ENCODE peak calls at places on chromosomes 12 and 14, in eight cellular contexts. F is lung, Y is left ventricle myocardium inferior, H is heart left ventricle, Q is tibial nerve, L is colonic mucosa, S is upper lobe of left lung, E is thoracic aorta. G is an unnamed sample. For H3K4me1, the result is how much of the 10 kb centered on the place peaks cover.

GRCh38 chr12:92585106-92585775 is 117.5 kb upstream of the PLEKHG7 start:
- DNase-seq in F (no peak), Y (no peak), H (no peak), Q (no peak), L (no peak), S (no peak), E (no peak), G (no peak)

GRCh38 chr12:84757978-84758377 is 154.6 kb downstream of the SLC6A15 start:
- DNase-seq in F (no peak), Y (no peak), H (no peak), Q (no peak), L (no peak), S (no peak), E (no peak), G (no peak)

GRCh38 chr14:99603471-99603933 is 505 bp downstream of the CCDC85C start:
- DNase-seq in F (no peak), Y (no peak), H (no peak), Q (no peak), L (no peak), S (no peak), E (no peak), G (no peak)

GRCh38 chr12:105721051-105721825 is 390.7 kb downstream of the C12orf75 start:
- DNase-seq in F (no peak), Y (no peak), H (no peak), Q (no peak), L (no peak), S (no peak), E (no peak), G (no peak)

GRCh38 chr12:8637666-8638065 is 25.0 kb downstream of the MFAP5 start:
- DNase-seq in F (no peak), Y (no peak), H (no peak), Q (no peak), L (no peak), S (no peak), E (no peak), G (no peak)

GRCh38 chr14:99626041-99626648 is 18.8 kb upstream of the HHIPL1 start:
- DNase-seq in F (no peak), Y (no peak), H (no peak), Q (no peak), L (no peak), S (no peak), E (no peak), G (no peak)

GRCh38 chr12:90090929-90091651 is 382.5 kb upstream of the ATP2B1 start:
- DNase-seq in F (peak), Y (no peak), H (peak), Q (no peak), L (peak), S (peak), E (peak), G (peak)

GRCh38 chr14:88870777-88871176 is 46.3 kb downstream of the TTC8 start:
- DNase-seq in F (no peak), Y (no peak), H (no peak), Q (no peak), L (no peak), S (no peak), E (no peak), G (no peak)

GRCh38 chr14:100037351-100037750 is 27.9 kb upstream of the EVL start:
- DNase-seq in F (no peak), Y (no peak), H (no peak), Q (no peak), L (no peak), S (no peak), E (no peak), G (no peak)

GRCh38 chr14:81211844-81212243 is 8.9 kb downstream of the GTF2A1 start:
- DNase-seq in F (no peak), Y (peak), H (no peak), Q (no peak), L (no peak), S (peak), E (no peak), G (peak)

GRCh38 chr12:62722971-62723680 is 211.8 kb downstream of the PPM1H start:
- DNase-seq in F (no peak), Y (no peak), H (no peak), Q (no peak), L (no peak), S (no peak), E (no peak), G (no peak)

GRCh38 chr12:26822051-26822450 is 10.9 kb downstream of the ITPR2 start:
- DNase-seq in F (no peak), Y (no peak), H (no peak), Q (no peak), L (no peak), S (no peak), E (no peak), G (no peak)

GRCh38 chr12:32051511-32052299 is 54.9 kb upstream of the BICD1 start:
- DNase-seq in F (no peak), Y (no peak), H (no peak), Q (no peak), L (no peak), S (no peak), E (no peak), G (no peak)

GRCh38 chr14:98953544-98954346 is 318.3 kb downstream of the BCL11B start:
- DNase-seq in F (peak), Y (no peak), H (peak), Q (peak), L (peak), S (peak), E (peak), G (peak)

GRCh38 chr12:132411457-132411856 is 78.5 kb upstream of the FBRSL1 start:
- DNase-seq in F (no peak), Y (no peak), H (no peak), Q (no peak), L (no peak), S (no peak), E (no peak), G (no peak)

GRCh38 chr14:33675415-33676130 is 275.3 kb downstream of the EGLN3 start:
- DNase-seq in F (no peak), Y (no peak), H (no peak), Q (no peak), L (no peak), S (no peak), E (no peak), G (no peak)

GRCh38 chr14:58078068-58078467 is 73.9 kb downstream of the ARMH4 start:
- DNase-seq in F (no peak), Y (no peak), H (no peak), Q (no peak), L (no peak), S (no peak), E (no peak), G (no peak)

GRCh38 chr12:105084251-105085250 is at the start of gene ALDH1L2:
- DNase-seq in F (peak), Y (peak), H (peak), Q (peak), L (peak), S (peak), E (peak), G (peak)

GRCh38 chr12:105076098-105076497 is 8.2 kb downstream of the ALDH1L2 start:
- DNase-seq in F (no peak), Y (no peak), H (no peak), Q (no peak), L (no peak), S (no peak), E (no peak), G (no peak)

GRCh38 chr12:34390846-34391700 is 368.8 kb downstream of the ALG10 start:
- DNase-seq in F (no peak), Y (peak), H (peak), Q (no peak), L (no peak), S (no peak), E (no peak), G (peak)

GRCh38 chr12:467591-467990 is 7.9 kb downstream of the B4GALNT3 start:
- DNase-seq in F (no peak), Y (no peak), H (no peak), Q (no peak), L (no peak), S (no peak), E (no peak), G (no peak)

GRCh38 chr12:101552277-101552676 is 42.5 kb upstream of the MYBPC1 start:
- DNase-seq in F (peak), Y (no peak), H (no peak), Q (no peak), L (no peak), S (peak), E (no peak), G (peak)

GRCh38 chr12:53700567-53700966 is 24.7 kb upstream of the ATP5MC2 start:
- DNase-seq in F (no peak), Y (no peak), H (no peak), Q (no peak), L (no peak), S (no peak), E (no peak), G (no peak)

GRCh38 chr14:103160321-103161053 is 37.2 kb downstream of the TNFAIP2 start:
- DNase-seq in F (no peak), Y (no peak), H (no peak), Q (no peak), L (no peak), S (no peak), E (no peak), G (no peak)

GRCh38 chr12:3552726-3553045 is 61.7 kb downstream of the PRMT8 start:
- DNase-seq in F (no peak), Y (peak), H (peak), Q (no peak), L (no peak), S (no peak), E (no peak), G (no peak)

GRCh38 chr12:64618953-64619590 is 8.8 kb downstream of the RASSF3 start:
- DNase-seq in F (no peak), Y (no peak), H (no peak), Q (no peak), L (no peak), S (no peak), E (no peak), G (no peak)

GRCh38 chr12:122090759-122091535 is 12.4 kb downstream of the MLXIP start:
- DNase-seq in F (no peak), Y (no peak), H (no peak), Q (no peak), L (peak), S (peak), E (no peak), G (peak)

GRCh38 chr14:103744621-103745395 is 29.2 kb downstream of the ZFYVE21 start:
- DNase-seq in F (no peak), Y (no peak), H (no peak), Q (no peak), L (no peak), S (no peak), E (no peak), G (no peak)

GRCh38 chr12:18696971-18697602 is 40.7 kb downstream of the PLCZ1 start:
- DNase-seq in F (no peak), Y (no peak), H (no peak), Q (no peak), L (no peak), S (no peak), E (no peak), G (no peak)

GRCh38 chr12:53750812-53751335 is 905 bp downstream of the CISTR start:
- DNase-seq in F (no peak), Y (peak), H (no peak), Q (no peak), L (no peak), S (no peak), E (no peak), G (peak)

GRCh38 chr12:85279449-85280137 is 427 bp upstream of the ALX1 start:
- DNase-seq in F (no peak), Y (peak), H (no peak), Q (no peak), L (no peak), S (no peak), E (no peak), G (no peak)

GRCh38 chr12:27969901-27970390 is 2.6 kb downstream of the PTHLH start:
- DNase-seq in F (peak), Y (peak), H (peak), Q (peak), L (peak), S (no peak), E (no peak), G (peak)

GRCh38 chr12:27970391-27970980 is 2.0 kb downstream of the PTHLH start:
- DNase-seq in F (no peak), Y (no peak), H (peak), Q (no peak), L (no peak), S (no peak), E (no peak), G (peak)

GRCh38 chr12:27971606-27972005 is 927 bp downstream of the PTHLH start:
- DNase-seq in F (no peak), Y (no peak), H (no peak), Q (no peak), L (no peak), S (no peak), E (no peak), G (no peak)

GRCh38 chr12:27972721-27973120 is at the start of gene PTHLH:
- DNase-seq in F (no peak), Y (no peak), H (no peak), Q (no peak), L (no peak), S (no peak), E (no peak), G (no peak)

GRCh38 chr12:27970981-27971489 is 1.5 kb downstream of the PTHLH start:
- DNase-seq in F (no peak), Y (no peak), H (no peak), Q (no peak), L (no peak), S (no peak), E (no peak), G (no peak)
- H3K4me3 ChIP-seq in F (no peak), Y (peak), H (peak), Q (no peak), L (peak), S (no peak), E (peak), G (peak)

GRCh38 chr14:104786091-104786586 is 9.4 kb downstream of the AKT1 start:
- DNase-seq in F (no peak), Y (no peak), H (peak), Q (no peak), L (no peak), S (no peak), E (no peak), G (no peak)
- H3K4me1 ChIP-seq in F (under half), Y (half or more), H (under half), Q (under half), L (under half), S (half or more), E (half or more), G (under half)

DNA sequence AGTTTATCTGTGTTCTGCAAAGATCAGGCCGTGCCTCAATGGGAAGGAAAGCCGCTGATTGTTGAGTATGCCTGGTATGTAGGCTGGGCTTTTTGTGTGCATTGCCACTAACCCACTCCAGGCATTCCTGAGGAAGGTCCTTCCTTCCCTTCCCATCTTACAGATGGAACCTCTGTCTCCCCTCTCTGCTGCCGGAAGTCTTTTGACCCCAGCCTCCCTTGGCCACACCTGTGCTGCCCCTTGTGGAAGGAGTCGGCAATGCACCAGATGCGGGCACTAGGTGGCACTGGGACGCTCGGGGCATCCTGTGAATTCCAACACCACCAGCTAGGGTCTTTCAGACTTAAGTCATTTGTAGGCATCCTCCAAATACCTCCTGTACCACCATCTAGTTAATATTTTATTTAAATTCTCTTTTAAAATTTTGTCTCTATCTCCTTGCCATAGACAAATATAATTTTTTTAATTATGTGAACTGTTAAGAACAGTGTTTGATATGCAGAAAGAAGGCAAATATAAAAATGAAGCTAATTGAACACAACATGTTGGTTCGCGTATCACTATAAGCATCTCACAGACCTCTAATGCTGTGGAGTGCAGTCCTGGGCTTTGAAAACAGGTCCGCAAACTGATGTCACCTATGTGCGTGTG is 99.6 kb downstream of the RIN3 start:
- DNase-seq in F (peak), Y (peak), H (no peak), Q (no peak), L (peak), S (peak), E (no peak), G (no peak)
- TF ChIP-seq CTCF in F (peak), Y (peak), H (peak), Q (no peak), L (peak), S (peak), E (peak), G (peak)

GRCh38 chr14:36657409-36658090 is 4.1 kb upstream of the PAX9 start:
- DNase-seq in F (no peak), Y (no peak), H (no peak), Q (no peak), L (no peak), S (no peak), E (no peak), G (no peak)

GRCh38 chr14:36658091-36659009 is 3.3 kb upstream of the PAX9 start:
- DNase-seq in F (no peak), Y (no peak), H (no peak), Q (no peak), L (no peak), S (no peak), E (no peak), G (no peak)

GRCh38 chr14:36660736-36661505 is 739 bp upstream of the PAX9 start:
- DNase-seq in F (no peak), Y (no peak), H (no peak), Q (no peak), L (no peak), S (no peak), E (no peak), G (peak)

GRCh38 chr14:36659822-36660735 is 1.6 kb upstream of the PAX9 start:
- DNase-seq in F (no peak), Y (no peak), H (no peak), Q (no peak), L (no peak), S (no peak), E (no peak), G (no peak)

GRCh38 chr14:36659010-36659821 is 2.4 kb upstream of the PAX9 start:
- DNase-seq in F (no peak), Y (no peak), H (no peak), Q (no peak), L (no peak), S (no peak), E (no peak), G (no peak)
- H3K4me3 ChIP-seq in F (no peak), Y (no peak), H (no peak), Q (no peak), L (no peak), S (no peak), E (no peak), G (no peak)

GRCh38 chr14:74634964-74635363 is 22.9 kb upstream of the LTBP2 start:
- DNase-seq in F (no peak), Y (no peak), H (no peak), Q (no peak), L (no peak), S (no peak), E (no peak), G (no peak)
- H3K4me1 ChIP-seq in F (under half), Y (under half), H (under half), Q (under half), L (under half), S (under half), E (half or more), G (under half)

DNA sequence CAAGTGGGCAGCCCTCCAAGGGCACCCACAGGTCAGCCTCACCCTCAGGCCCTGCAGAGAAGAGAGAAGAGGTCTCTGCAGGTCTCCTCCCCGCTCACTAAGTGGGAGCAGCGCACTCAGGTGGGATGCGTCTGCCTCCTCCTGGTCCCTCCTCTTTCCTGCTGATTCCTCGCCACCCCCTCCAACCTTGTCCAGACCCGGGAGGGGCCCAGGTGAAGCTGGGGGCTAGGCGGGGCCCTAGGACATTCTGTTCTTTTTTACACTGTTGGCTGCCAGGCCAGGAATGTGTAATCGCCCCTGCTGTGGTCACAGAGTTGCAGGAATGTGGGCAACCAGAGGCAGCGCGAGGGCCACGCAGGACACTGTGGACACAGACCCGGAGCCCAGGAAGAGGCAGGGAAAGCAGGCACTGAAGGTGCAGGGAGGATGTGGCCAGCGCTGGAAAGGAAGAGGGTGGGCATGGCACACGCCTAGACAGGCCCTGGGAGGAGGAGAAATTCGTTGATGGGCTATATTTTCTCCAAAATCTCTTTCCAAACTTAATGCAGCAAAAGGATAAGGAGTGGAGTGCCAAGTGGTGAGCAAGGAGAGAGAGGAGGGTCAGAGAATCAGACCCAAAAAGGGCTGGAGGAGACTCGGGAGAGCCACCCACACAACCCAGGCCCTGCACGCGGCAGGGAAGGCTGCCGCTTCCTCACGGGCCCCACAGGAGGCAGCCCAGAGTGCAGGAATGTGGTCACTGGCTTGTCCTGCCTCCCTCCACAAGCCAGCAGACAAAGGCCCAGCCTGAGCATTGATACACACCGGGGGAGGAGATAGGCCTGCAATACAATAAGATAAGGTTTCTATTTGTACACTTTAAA is 947 bp upstream of the SCNN1A start:
- DNase-seq in F (peak), Y (no peak), H (peak), Q (peak), L (peak), S (peak), E (no peak), G (peak)
- TF ChIP-seq CTCF in F (no peak), Y (peak), H (peak), Q (peak), L (peak), S (peak), E (no peak), G (peak)

GRCh38 chr12:95763809-95764253 is 26.7 kb downstream of the NTN4 start:
- DNase-seq in F (no peak), Y (no peak), H (peak), Q (no peak), L (peak), S (peak), E (peak), G (peak)

GRCh38 chr12:95759039-95759438 is 31.5 kb downstream of the NTN4 start:
- DNase-seq in F (no peak), Y (no peak), H (no peak), Q (no peak), L (no peak), S (no peak), E (no peak), G (no peak)

GRCh38 chr12:95760371-95760770 is 30.2 kb downstream of the NTN4 start:
- DNase-seq in F (no peak), Y (no peak), H (no peak), Q (no peak), L (no peak), S (no peak), E (no peak), G (no peak)

GRCh38 chr12:95764848-95765247 is 25.7 kb downstream of the NTN4 start:
- DNase-seq in F (no peak), Y (no peak), H (no peak), Q (no peak), L (no peak), S (no peak), E (no peak), G (no peak)

DNA sequence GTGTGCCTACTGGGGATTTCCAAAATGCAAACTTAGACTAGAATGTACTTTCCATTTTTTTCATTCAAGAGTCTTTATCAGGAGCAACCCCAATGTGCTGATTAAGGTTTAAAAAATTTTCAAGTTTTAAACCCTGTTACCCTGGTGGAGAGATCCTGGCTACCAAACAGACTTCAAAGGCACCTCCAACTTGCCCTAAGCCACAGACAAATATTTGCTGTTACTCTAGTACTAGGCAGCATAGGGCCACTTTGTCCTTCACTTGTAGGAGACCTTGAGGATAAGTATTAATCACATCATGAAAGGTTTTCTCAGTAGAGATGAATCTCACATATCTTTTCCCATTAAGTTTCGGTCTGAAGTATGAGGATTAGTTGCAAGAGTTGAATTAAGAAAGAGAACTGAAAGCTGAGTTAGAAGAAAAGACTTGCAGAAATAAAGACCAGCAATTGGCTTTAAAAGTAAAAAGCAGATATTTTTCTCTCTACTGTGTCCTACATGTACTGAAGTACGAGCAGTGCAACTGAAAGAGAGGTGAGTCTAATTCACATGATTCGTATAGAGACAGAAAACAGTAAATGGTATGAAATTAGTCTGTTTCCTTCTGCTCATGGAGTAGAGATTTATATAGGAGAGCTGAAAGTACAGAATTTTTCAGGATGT is 28.3 kb downstream of the NTN4 start:
- DNase-seq in F (no peak), Y (no peak), H (no peak), Q (no peak), L (no peak), S (no peak), E (no peak), G (no peak)
- H3K4me3 ChIP-seq in F (no peak), Y (no peak), H (no peak), Q (no peak), L (no peak), S (no peak), E (peak), G (no peak)

G was measured in psoas muscle.